ENCODE peak calls at places on chromosomes 3 and 15, in six cellular contexts. One of them, this sample, is unnamed.

GRCh38 chr15:101531170-101531569 is 41.7 kb upstream of the PCSK6 start:
- DNase-seq in A549: no peak
- DNase-seq in fibroblast of mammary gland: no peak
- DNase-seq in cardiac muscle cell: no peak
- DNase-seq in WERI-Rb-1: no peak
- DNase-seq in foreskin fibroblast: no peak
- DNase-seq in this sample: no peak

GRCh38 chr3:135503429-135504083 is 462.0 kb upstream of the PPP2R3A start:
- DNase-seq in A549: peak; percentile 36
- DNase-seq in fibroblast of mammary gland: peak; percentile 70
- DNase-seq in cardiac muscle cell: peak; percentile 74
- DNase-seq in WERI-Rb-1: peak; percentile 88
- DNase-seq in foreskin fibroblast: peak; percentile 60
- DNase-seq in this sample: peak; percentile 91

GRCh38 chr3:193852901-193853300 is 259.9 kb downstream of the OPA1 start:
- DNase-seq in A549: no peak
- DNase-seq in fibroblast of mammary gland: no peak
- DNase-seq in cardiac muscle cell: no peak
- DNase-seq in WERI-Rb-1: no peak
- DNase-seq in foreskin fibroblast: no peak
- DNase-seq in this sample: no peak

GRCh38 chr3:108088146-108088545 is 2.7 kb downstream of the CD47 start:
- DNase-seq in A549: no peak
- DNase-seq in fibroblast of mammary gland: no peak
- DNase-seq in cardiac muscle cell: no peak
- DNase-seq in WERI-Rb-1: no peak
- DNase-seq in foreskin fibroblast: no peak
- DNase-seq in this sample: no peak

GRCh38 chr15:70382009-70382749 is 284.5 kb upstream of the TLE3 start:
- DNase-seq in A549: no peak
- DNase-seq in fibroblast of mammary gland: no peak
- DNase-seq in cardiac muscle cell: no peak
- DNase-seq in WERI-Rb-1: no peak
- DNase-seq in foreskin fibroblast: no peak
- DNase-seq in this sample: no peak

GRCh38 chr3:127056281-127056680 is 73.4 kb downstream of the PLXNA1 start:
- DNase-seq in A549: no peak
- DNase-seq in fibroblast of mammary gland: no peak
- DNase-seq in cardiac muscle cell: no peak
- DNase-seq in WERI-Rb-1: no peak
- DNase-seq in foreskin fibroblast: no peak
- DNase-seq in this sample: no peak

GRCh38 chr3:49256152-49256551 is 20.9 kb downstream of the C3orf62 start:
- DNase-seq in A549: no peak
- DNase-seq in fibroblast of mammary gland: no peak
- DNase-seq in cardiac muscle cell: no peak
- DNase-seq in WERI-Rb-1: no peak
- DNase-seq in foreskin fibroblast: no peak
- DNase-seq in this sample: no peak

GRCh38 chr15:32843211-32843907 is 125.6 kb downstream of the GREM1 start:
- DNase-seq in A549: no peak
- DNase-seq in fibroblast of mammary gland: peak; percentile 79
- DNase-seq in cardiac muscle cell: no peak
- DNase-seq in WERI-Rb-1: no peak
- DNase-seq in foreskin fibroblast: peak; percentile 61
- DNase-seq in this sample: no peak

GRCh38 chr3:70554170-70554569 is 241.7 kb upstream of the MDFIC2 start:
- DNase-seq in A549: no peak
- DNase-seq in fibroblast of mammary gland: no peak
- DNase-seq in cardiac muscle cell: no peak
- DNase-seq in WERI-Rb-1: no peak
- DNase-seq in foreskin fibroblast: no peak
- DNase-seq in this sample: no peak

GRCh38 chr3:127714151-127714571 is 41.4 kb downstream of the ABTB1 start:
- DNase-seq in A549: no peak
- DNase-seq in fibroblast of mammary gland: no peak
- DNase-seq in cardiac muscle cell: no peak
- DNase-seq in WERI-Rb-1: no peak
- DNase-seq in foreskin fibroblast: no peak
- DNase-seq in this sample: no peak

GRCh38 chr3:55518451-55518850 is 31.3 kb upstream of the WNT5A start:
- DNase-seq in A549: no peak
- DNase-seq in fibroblast of mammary gland: peak; percentile 4
- DNase-seq in cardiac muscle cell: no peak
- DNase-seq in WERI-Rb-1: no peak
- DNase-seq in foreskin fibroblast: no peak
- DNase-seq in this sample: peak; percentile 17

GRCh38 chr3:4570840-4571621 is 77.9 kb downstream of the ITPR1 start:
- DNase-seq in A549: no peak
- DNase-seq in fibroblast of mammary gland: no peak
- DNase-seq in cardiac muscle cell: no peak
- DNase-seq in WERI-Rb-1: no peak
- DNase-seq in foreskin fibroblast: no peak
- DNase-seq in this sample: no peak

GRCh38 chr15:91104111-91104510 is 4.1 kb downstream of the SV2B start:
- DNase-seq in A549: no peak
- DNase-seq in fibroblast of mammary gland: no peak
- DNase-seq in cardiac muscle cell: no peak
- DNase-seq in WERI-Rb-1: no peak
- DNase-seq in foreskin fibroblast: no peak
- DNase-seq in this sample: no peak

GRCh38 chr3:45905755-45906154 is 19.4 kb downstream of the CCR9 start:
- DNase-seq in A549: no peak
- DNase-seq in fibroblast of mammary gland: no peak
- DNase-seq in cardiac muscle cell: no peak
- DNase-seq in WERI-Rb-1: no peak
- DNase-seq in foreskin fibroblast: no peak
- DNase-seq in this sample: no peak

GRCh38 chr3:10357592-10358308 is 36.8 kb upstream of the SEC13 start:
- DNase-seq in A549: no peak
- DNase-seq in fibroblast of mammary gland: peak; percentile 88
- DNase-seq in cardiac muscle cell: no peak
- DNase-seq in WERI-Rb-1: no peak
- DNase-seq in foreskin fibroblast: peak; percentile 92
- DNase-seq in this sample: no peak

GRCh38 chr3:149273096-149273751 is 51.6 kb upstream of the CP start:
- DNase-seq in A549: peak; percentile 62
- DNase-seq in fibroblast of mammary gland: peak; percentile 92
- DNase-seq in cardiac muscle cell: peak; percentile 76
- DNase-seq in WERI-Rb-1: peak; percentile 39
- DNase-seq in foreskin fibroblast: peak; percentile 77
- DNase-seq in this sample: peak; percentile 65

GRCh38 chr15:33086500-33087141 is 107.9 kb downstream of the FMN1 start:
- DNase-seq in A549: peak; percentile 40
- DNase-seq in fibroblast of mammary gland: peak; percentile 83
- DNase-seq in cardiac muscle cell: peak; percentile 59
- DNase-seq in WERI-Rb-1: no peak
- DNase-seq in foreskin fibroblast: peak; percentile 64
- DNase-seq in this sample: no peak

GRCh38 chr3:21755896-21756295 is 4.9 kb upstream of the ZNF385D start:
- DNase-seq in A549: no peak
- DNase-seq in fibroblast of mammary gland: no peak
- DNase-seq in cardiac muscle cell: no peak
- DNase-seq in WERI-Rb-1: no peak
- DNase-seq in foreskin fibroblast: no peak
- DNase-seq in this sample: no peak

GRCh38 chr3:189776163-189776824 is 145.1 kb downstream of the TP63 start:
- DNase-seq in A549: no peak
- DNase-seq in fibroblast of mammary gland: no peak
- DNase-seq in cardiac muscle cell: no peak
- DNase-seq in WERI-Rb-1: no peak
- DNase-seq in foreskin fibroblast: no peak
- DNase-seq in this sample: no peak

GRCh38 chr3:129746629-129747028 is 140.2 kb upstream of the PLXND1 start:
- DNase-seq in A549: no peak
- DNase-seq in fibroblast of mammary gland: no peak
- DNase-seq in cardiac muscle cell: peak; percentile 19
- DNase-seq in WERI-Rb-1: no peak
- DNase-seq in foreskin fibroblast: no peak
- DNase-seq in this sample: no peak

GRCh38 chr15:45637552-45638033 is 2.8 kb downstream of the SQOR start:
- DNase-seq in A549: peak; percentile 32
- DNase-seq in fibroblast of mammary gland: peak; percentile 94
- DNase-seq in cardiac muscle cell: no peak
- DNase-seq in WERI-Rb-1: peak; percentile 35
- DNase-seq in foreskin fibroblast: peak; percentile 85
- DNase-seq in this sample: no peak

GRCh38 chr15:58446521-58446920 is 14.7 kb downstream of the LIPC start:
- DNase-seq in A549: no peak
- DNase-seq in fibroblast of mammary gland: no peak
- DNase-seq in cardiac muscle cell: no peak
- DNase-seq in WERI-Rb-1: no peak
- DNase-seq in foreskin fibroblast: no peak
- DNase-seq in this sample: no peak

GRCh38 chr3:187536185-187536584 is 134.0 kb downstream of the SST start:
- DNase-seq in A549: no peak
- DNase-seq in fibroblast of mammary gland: no peak
- DNase-seq in cardiac muscle cell: no peak
- DNase-seq in WERI-Rb-1: no peak
- DNase-seq in foreskin fibroblast: no peak
- DNase-seq in this sample: no peak

GRCh38 chr3:152858170-152858800 is 23.4 kb downstream of the P2RY1 start:
- DNase-seq in A549: no peak
- DNase-seq in fibroblast of mammary gland: no peak
- DNase-seq in cardiac muscle cell: no peak
- DNase-seq in WERI-Rb-1: no peak
- DNase-seq in foreskin fibroblast: no peak
- DNase-seq in this sample: no peak

GRCh38 chr3:173893066-173893465 is 495.5 kb downstream of the NLGN1 start:
- DNase-seq in A549: no peak
- DNase-seq in fibroblast of mammary gland: peak; percentile 72
- DNase-seq in cardiac muscle cell: no peak
- DNase-seq in WERI-Rb-1: no peak
- DNase-seq in foreskin fibroblast: peak; percentile 75
- DNase-seq in this sample: no peak

GRCh38 chr3:181700168-181701087 is 11.3 kb upstream of the SOX2 start:
- DNase-seq in A549: peak; percentile 50
- DNase-seq in fibroblast of mammary gland: peak; percentile 75
- DNase-seq in cardiac muscle cell: peak; percentile 88
- DNase-seq in WERI-Rb-1: peak; percentile 71
- DNase-seq in foreskin fibroblast: peak; percentile 33
- DNase-seq in this sample: peak; percentile 87

GRCh38 chr15:80309769-80310384 is 57.9 kb upstream of the CTXND1 start:
- DNase-seq in A549: peak; percentile 24
- DNase-seq in fibroblast of mammary gland: peak; percentile 44
- DNase-seq in cardiac muscle cell: peak; percentile 55
- DNase-seq in WERI-Rb-1: peak; percentile 39
- DNase-seq in foreskin fibroblast: peak; percentile 18
- DNase-seq in this sample: peak; percentile 48

GRCh38 chr3:193798097-193798496 is 205.1 kb downstream of the OPA1 start:
- DNase-seq in A549: no peak
- DNase-seq in fibroblast of mammary gland: no peak
- DNase-seq in cardiac muscle cell: no peak
- DNase-seq in WERI-Rb-1: no peak
- DNase-seq in foreskin fibroblast: no peak
- DNase-seq in this sample: no peak

GRCh38 chr3:111764645-111765091 is 94.4 kb upstream of the PHLDB2 start:
- DNase-seq in A549: no peak
- DNase-seq in fibroblast of mammary gland: peak; percentile 92
- DNase-seq in cardiac muscle cell: no peak
- DNase-seq in WERI-Rb-1: no peak
- DNase-seq in foreskin fibroblast: peak; percentile 76
- DNase-seq in this sample: no peak

GRCh38 chr3:151203053-151203420 is at the start of gene GPR171:
- DNase-seq in A549: no peak
- DNase-seq in fibroblast of mammary gland: no peak
- DNase-seq in cardiac muscle cell: no peak
- DNase-seq in WERI-Rb-1: no peak
- DNase-seq in foreskin fibroblast: no peak
- DNase-seq in this sample: no peak

GRCh38 chr3:10213156-10213792 is 35.0 kb upstream of the TATDN2 start:
- DNase-seq in A549: no peak
- DNase-seq in fibroblast of mammary gland: peak; percentile 50
- DNase-seq in cardiac muscle cell: no peak
- DNase-seq in WERI-Rb-1: no peak
- DNase-seq in foreskin fibroblast: no peak
- DNase-seq in this sample: no peak

GRCh38 chr3:157819415-157819814 is 286.8 kb downstream of the SHOX2 start:
- DNase-seq in A549: no peak
- DNase-seq in fibroblast of mammary gland: no peak
- DNase-seq in cardiac muscle cell: no peak
- DNase-seq in WERI-Rb-1: no peak
- DNase-seq in foreskin fibroblast: no peak
- DNase-seq in this sample: no peak

GRCh38 chr3:157819826-157820517 is 286.2 kb downstream of the SHOX2 start:
- DNase-seq in A549: no peak
- DNase-seq in fibroblast of mammary gland: no peak
- DNase-seq in cardiac muscle cell: no peak
- DNase-seq in WERI-Rb-1: no peak
- DNase-seq in foreskin fibroblast: no peak
- DNase-seq in this sample: no peak

GRCh38 chr3:157824281-157824680 is 281.9 kb downstream of the SHOX2 start:
- DNase-seq in A549: no peak
- DNase-seq in fibroblast of mammary gland: no peak
- DNase-seq in cardiac muscle cell: no peak
- DNase-seq in WERI-Rb-1: no peak
- DNase-seq in foreskin fibroblast: no peak
- DNase-seq in this sample: no peak

GRCh38 chr3:157823050-157823449 is 283.2 kb downstream of the SHOX2 start:
- DNase-seq in A549: no peak
- DNase-seq in fibroblast of mammary gland: no peak
- DNase-seq in cardiac muscle cell: no peak
- DNase-seq in WERI-Rb-1: no peak
- DNase-seq in foreskin fibroblast: no peak
- DNase-seq in this sample: no peak
- TF ChIP-seq CTCF in A549: no peak
- TF ChIP-seq CTCF in fibroblast of mammary gland: no peak
- TF ChIP-seq CTCF in cardiac muscle cell: no peak
- TF ChIP-seq CTCF in WERI-Rb-1: no peak
- TF ChIP-seq CTCF in foreskin fibroblast: no peak
- TF ChIP-seq CTCF in this sample: no peak

GRCh38 chr3:125165189-125165947 is 47.2 kb downstream of the SLC12A8 start:
- DNase-seq in A549: no peak
- DNase-seq in fibroblast of mammary gland: peak; percentile 60
- DNase-seq in cardiac muscle cell: peak; percentile 66
- DNase-seq in WERI-Rb-1: peak; percentile 51
- DNase-seq in foreskin fibroblast: no peak
- DNase-seq in this sample: no peak
- TF ChIP-seq CTCF in A549: no peak
- TF ChIP-seq CTCF in fibroblast of mammary gland: peak; percentile 84
- TF ChIP-seq CTCF in cardiac muscle cell: peak; percentile 90
- TF ChIP-seq CTCF in WERI-Rb-1: peak; percentile 84
- TF ChIP-seq CTCF in foreskin fibroblast: peak; percentile 69
- TF ChIP-seq CTCF in this sample: no peak

GRCh38 chr15:78396976-78397375 is 41.0 kb upstream of the IREB2 start:
- DNase-seq in A549: peak; percentile 38
- DNase-seq in fibroblast of mammary gland: peak; percentile 37
- DNase-seq in cardiac muscle cell: no peak
- DNase-seq in WERI-Rb-1: no peak
- DNase-seq in foreskin fibroblast: peak; percentile 45
- DNase-seq in this sample: peak; percentile 52
- TF ChIP-seq CTCF in A549: peak; percentile 26
- TF ChIP-seq CTCF in fibroblast of mammary gland: peak; percentile 19
- TF ChIP-seq CTCF in cardiac muscle cell: peak; percentile 28
- TF ChIP-seq CTCF in WERI-Rb-1: peak; percentile 23
- TF ChIP-seq CTCF in foreskin fibroblast: peak; percentile 36
- TF ChIP-seq CTCF in this sample: peak; percentile 17

GRCh38 chr15:50234764-50235163 is 30.8 kb downstream of the HDC start:
- DNase-seq in A549: no peak
- DNase-seq in fibroblast of mammary gland: no peak
- DNase-seq in cardiac muscle cell: no peak
- DNase-seq in WERI-Rb-1: no peak
- DNase-seq in foreskin fibroblast: no peak
- DNase-seq in this sample: no peak
- TF ChIP-seq CTCF in A549: no peak
- TF ChIP-seq CTCF in fibroblast of mammary gland: no peak
- TF ChIP-seq CTCF in cardiac muscle cell: no peak
- TF ChIP-seq CTCF in WERI-Rb-1: no peak
- TF ChIP-seq CTCF in foreskin fibroblast: no peak
- TF ChIP-seq CTCF in this sample: no peak